ENCODE peak calls at places on chromosome 10, in six cellular contexts. G is heart left ventricle, V is IMR-90, A is suprapubic skin, F is upper lobe of right lung, N is Peyer's patch. W is an unnamed sample.

GRCh38 chr10:84224411-84225028 is 824 bp downstream of the LRIT2 start:
- DNase-seq in G (no peak), V (no peak), A (no peak), F (no peak), N (no peak), W (no peak)

GRCh38 chr10:116598326-116598725 is 7.6 kb downstream of the PNLIPRP1 start:
- DNase-seq in G (no peak), V (no peak), A (no peak), F (no peak), N (no peak), W (no peak)

GRCh38 chr10:21531164-21531563 is 2.9 kb upstream of the MLLT10 start:
- DNase-seq in G (no peak), V (peak; percentile 59), A (no peak), F (no peak), N (no peak), W (no peak)

GRCh38 chr10:11381023-11381422 is 230.4 kb downstream of the USP6NL start:
- DNase-seq in G (no peak), V (peak; percentile 32), A (no peak), F (no peak), N (no peak), W (no peak)

GRCh38 chr10:42983595-42983990 is 93.3 kb upstream of the RET start:
- DNase-seq in G (no peak), V (no peak), A (no peak), F (no peak), N (peak; percentile 29), W (no peak)

GRCh38 chr10:7953447-7953846 is 101.0 kb upstream of the GATA3 start:
- DNase-seq in G (no peak), V (no peak), A (no peak), F (no peak), N (no peak), W (no peak)

GRCh38 chr10:94097656-94098055 is 103.9 kb downstream of the PLCE1 start:
- DNase-seq in G (no peak), V (peak; percentile 23), A (no peak), F (no peak), N (no peak), W (no peak)

GRCh38 chr10:31707578-31708411 is 220.8 kb downstream of the ARHGAP12 start:
- DNase-seq in G (peak; percentile 84), V (peak; percentile 77), A (no peak), F (peak; percentile 73), N (no peak), W (no peak)

GRCh38 chr10:22805304-22805703 is 90.9 kb upstream of the PIP4K2A start:
- DNase-seq in G (no peak), V (peak; percentile 58), A (peak; percentile 77), F (no peak), N (no peak), W (no peak)

GRCh38 chr10:110414563-110415309 is 83.0 kb upstream of the DUSP5 start:
- DNase-seq in G (no peak), V (no peak), A (no peak), F (no peak), N (no peak), W (no peak)

GRCh38 chr10:12993595-12993994 is 7.9 kb downstream of the CCDC3 start:
- DNase-seq in G (no peak), V (no peak), A (no peak), F (no peak), N (no peak), W (no peak)

GRCh38 chr10:13000431-13000830 is 1.1 kb downstream of the CCDC3 start:
- DNase-seq in G (no peak), V (no peak), A (no peak), F (no peak), N (no peak), W (no peak)

GRCh38 chr10:13001041-13001886 is at the start of gene CCDC3:
- DNase-seq in G (peak; percentile 39), V (no peak), A (peak; percentile 59), F (no peak), N (peak; percentile 46), W (no peak)

GRCh38 chr10:12995425-12995861 is 6.1 kb downstream of the CCDC3 start:
- DNase-seq in G (no peak), V (no peak), A (no peak), F (no peak), N (no peak), W (no peak)
- H3K36me3 ChIP-seq in G (no peaks in the 10 kb centered on the region), V (no peaks in the 10 kb centered on the region), A (no peaks in the 10 kb centered on the region), F (no peaks in the 10 kb centered on the region), N (no peaks in the 10 kb centered on the region), W (no peaks in the 10 kb centered on the region)

GRCh38 chr10:113006656-113007342 is 56.8 kb downstream of the TCF7L2 start:
- DNase-seq in G (no peak), V (no peak), A (no peak), F (no peak), N (no peak), W (no peak)

GRCh38 chr10:113015201-113015600 is 65.2 kb downstream of the TCF7L2 start:
- DNase-seq in G (no peak), V (no peak), A (no peak), F (no peak), N (no peak), W (no peak)

GRCh38 chr10:113007343-113007771 is 57.3 kb downstream of the TCF7L2 start:
- DNase-seq in G (no peak), V (no peak), A (no peak), F (no peak), N (no peak), W (no peak)

GRCh38 chr10:113007821-113008220 is 57.8 kb downstream of the TCF7L2 start:
- DNase-seq in G (no peak), V (no peak), A (no peak), F (no peak), N (no peak), W (no peak)

GRCh38 chr10:113011592-113012374 is 61.7 kb downstream of the TCF7L2 start:
- DNase-seq in G (no peak), V (no peak), A (no peak), F (no peak), N (no peak), W (no peak)
- TF ChIP-seq CTCF in G (no peak), V (no peak), A (no peak), F (no peak), N (no peak), W (no peak)

GRCh38 chr10:48473704-48474103 is 131.2 kb downstream of the ARHGAP22 start:
- DNase-seq in G (no peak), V (no peak), A (no peak), F (no peak), N (no peak), W (no peak)
- H3K4me1 ChIP-seq in G (peaks cover 3% of the 10 kb centered on the region), V (peaks cover 14% of the 10 kb centered on the region), A (peaks cover 6% of the 10 kb centered on the region), F (no peaks in the 10 kb centered on the region), N (no peaks in the 10 kb centered on the region), W (no peaks in the 10 kb centered on the region)

DNA sequence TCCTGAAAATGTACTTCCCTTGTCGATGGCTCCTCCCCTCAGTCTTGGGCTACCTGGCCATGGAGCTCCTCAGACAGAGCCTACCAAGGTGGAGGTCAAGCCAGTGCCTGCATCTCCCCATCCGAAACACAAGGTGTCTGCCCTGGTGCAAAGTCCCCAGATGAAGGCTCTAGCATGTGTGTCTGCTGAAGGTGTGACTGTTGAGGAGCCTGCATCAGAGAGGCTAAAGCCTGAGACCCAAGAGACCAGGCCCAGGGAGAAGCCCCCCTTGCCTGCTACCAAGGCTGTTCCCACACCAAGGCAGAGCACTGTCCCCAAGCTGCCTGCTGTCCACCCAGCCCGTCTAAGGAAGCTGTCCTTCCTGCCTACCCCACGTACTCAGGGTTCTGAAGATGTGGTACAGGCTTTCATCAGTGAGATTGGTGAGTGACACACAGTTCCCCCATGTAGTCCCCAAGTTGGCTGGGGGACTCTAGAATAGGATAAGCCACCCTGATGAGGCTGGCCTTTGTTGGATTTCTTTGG is 8.8 kb downstream of the PPRC1 start:
- DNase-seq in G (no peak), V (no peak), A (no peak), F (no peak), N (no peak), W (no peak)
- H3K36me3 ChIP-seq in G (peaks cover 77% of the 10 kb centered on the region), V (peaks cover 71% of the 10 kb centered on the region), A (peaks cover 74% of the 10 kb centered on the region), F (peaks cover 80% of the 10 kb centered on the region), N (no peaks in the 10 kb centered on the region), W (peaks cover 67% of the 10 kb centered on the region)

DNA sequence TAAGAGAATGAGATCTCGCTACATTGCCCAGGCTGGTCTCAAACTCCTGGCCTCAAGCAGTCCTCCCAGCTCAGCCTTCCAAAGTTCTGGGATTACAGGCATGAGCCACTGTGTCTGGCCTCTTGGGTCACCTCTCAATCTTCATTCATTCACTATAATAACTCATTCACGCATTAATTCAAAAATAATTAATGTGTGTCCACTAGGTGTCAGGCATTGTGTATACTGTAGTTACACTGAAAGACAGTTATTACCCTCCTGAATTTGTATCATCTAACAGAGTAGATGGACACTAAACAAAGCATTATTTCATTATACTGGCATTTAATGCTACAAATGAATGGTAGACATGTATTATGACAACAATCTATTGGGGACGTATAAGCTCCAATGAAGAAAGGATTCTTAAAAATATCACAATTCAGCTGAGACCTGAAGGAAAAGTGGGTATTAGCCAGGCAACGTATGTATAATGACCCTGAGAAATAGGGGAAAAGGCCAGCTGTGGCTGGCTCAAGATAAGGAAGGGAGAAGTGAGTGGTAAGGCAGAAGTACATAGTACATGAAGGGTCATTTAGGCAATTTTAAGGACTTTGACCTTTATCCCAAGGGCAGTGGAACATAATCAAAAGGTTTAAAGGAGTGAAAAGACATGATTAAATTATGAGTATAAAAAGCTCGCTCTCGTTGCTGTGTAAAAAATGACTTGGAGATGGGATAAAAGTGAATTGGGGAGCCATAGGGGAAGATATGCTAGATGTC is 150.7 kb downstream of the BTAF1 start:
- DNase-seq in G (no peak), V (peak; percentile 6), A (no peak), F (no peak), N (no peak), W (no peak)
- TF ChIP-seq CTCF in G (peak; percentile 10), V (peak; percentile 29), A (no peak), F (no peak), N (no peak), W (peak; percentile 10)

GRCh38 chr10:114635101-114635500 is 23.0 kb downstream of the ABLIM1 start:
- DNase-seq in G (no peak), V (no peak), A (no peak), F (no peak), N (no peak), W (no peak)
- H3K4me1 ChIP-seq in G (peaks cover 71% of the 10 kb centered on the region), V (peaks cover 24% of the 10 kb centered on the region), A (peaks cover 50% of the 10 kb centered on the region), F (peaks cover 36% of the 10 kb centered on the region), N (peaks cover 29% of the 10 kb centered on the region), W (peaks cover 21% of the 10 kb centered on the region)

GRCh38 chr10:14945097-14945496 is 8.8 kb downstream of the DCLRE1C start:
- DNase-seq in G (no peak), V (peak; percentile 6), A (no peak), F (no peak), N (no peak), W (no peak)

GRCh38 chr10:14952851-14953451 is 945 bp downstream of the DCLRE1C start:
- DNase-seq in G (no peak), V (peak; percentile 16), A (no peak), F (no peak), N (no peak), W (no peak)

GRCh38 chr10:14949291-14949690 is 4.6 kb downstream of the DCLRE1C start:
- DNase-seq in G (no peak), V (no peak), A (no peak), F (no peak), N (no peak), W (no peak)

DNA sequence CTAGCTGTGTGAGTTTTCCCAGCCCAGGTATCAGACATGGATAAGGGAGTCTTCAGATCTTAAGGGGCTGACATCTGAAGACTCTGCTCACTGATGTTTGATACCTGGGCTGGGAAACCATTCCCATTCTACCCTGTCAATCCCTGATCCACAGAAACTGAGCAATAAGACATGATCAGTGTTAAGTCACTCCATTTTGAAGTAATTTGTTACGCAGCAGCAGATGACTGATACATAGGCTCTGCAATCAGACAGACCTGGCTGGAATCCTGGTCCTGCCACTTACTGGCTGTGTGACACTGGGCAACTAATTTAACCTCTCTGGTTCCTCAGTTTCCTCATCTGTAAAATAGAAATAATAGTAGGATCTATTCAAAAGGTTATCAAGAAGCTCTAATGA is 6.6 kb downstream of the DCLRE1C start:
- DNase-seq in G (no peak), V (no peak), A (no peak), F (no peak), N (no peak), W (no peak)
- H3K36me3 ChIP-seq in G (peaks cover 58% of the 10 kb centered on the region), V (peaks cover 28% of the 10 kb centered on the region), A (peaks cover 45% of the 10 kb centered on the region), F (peaks cover 51% of the 10 kb centered on the region), N (no peaks in the 10 kb centered on the region), W (peaks cover 20% of the 10 kb centered on the region)